ENCODE peak calls at places on chromosome 17, in four cellular contexts. W is vagina, G is adrenal gland, V is A549. P is an unnamed sample.

GRCh38 chr17:17694229-17695081 is 13.2 kb downstream of the RAI1 start:
- DNase-seq in V (peak), G (peak), W (no peak), P (peak)

GRCh38 chr17:15409721-15410247 is 57.6 kb downstream of the CDRT4 start:
- DNase-seq in W (no peak), V (no peak), G (no peak), P (peak)

GRCh38 chr17:73474370-73474988 is 162.7 kb upstream of the CDC42EP4 start:
- DNase-seq in G (peak), V (peak), W (no peak), P (peak)

GRCh38 chr17:78128616-78129384 is at the start of gene TMC6:
- DNase-seq in V (peak), G (no peak), W (no peak), P (peak)

GRCh38 chr17:1347681-1348318 is 52.2 kb downstream of the YWHAE start:
- DNase-seq in V (no peak), G (peak), W (no peak), P (no peak)

GRCh38 chr17:27241346-27241946 is 52.5 kb upstream of the WSB1 start:
- DNase-seq in V (peak), W (no peak), G (no peak), P (peak)

GRCh38 chr17:35081638-35082037 is 18.1 kb upstream of the RFFL start:
- DNase-seq in G (no peak), V (no peak), W (no peak), P (no peak)

GRCh38 chr17:29682054-29682453 is 59.3 kb upstream of the CORO6 start:
- DNase-seq in W (no peak), G (no peak), V (no peak), P (no peak)

GRCh38 chr17:80599546-80600305 is 55.1 kb downstream of the RPTOR start:
- DNase-seq in V (peak), G (no peak), W (no peak), P (no peak)

GRCh38 chr17:1018547-1018946 is 21.6 kb downstream of the TIMM22 start:
- DNase-seq in G (no peak), W (no peak), V (no peak), P (no peak)

GRCh38 chr17:36691606-36692005 is 90.2 kb downstream of the MRM1 start:
- DNase-seq in W (no peak), V (no peak), G (no peak), P (no peak)

GRCh38 chr17:81513669-81514484 is 1.3 kb upstream of the ACTG1 start:
- DNase-seq in W (no peak), G (peak), V (peak), P (peak)

GRCh38 chr17:61466246-61466645 is 14.0 kb downstream of the TBX4 start:
- DNase-seq in W (no peak), G (no peak), V (no peak), P (no peak)

GRCh38 chr17:2804912-2805311 is 8.7 kb downstream of the RAP1GAP2 start:
- DNase-seq in V (no peak), W (no peak), G (no peak), P (no peak)

GRCh38 chr17:5516060-5516792 is 29.9 kb downstream of the MIS12 start:
- DNase-seq in V (peak), W (no peak), G (no peak), P (no peak)

GRCh38 chr17:44916781-44917241 is 1.5 kb upstream of the GFAP start:
- DNase-seq in V (no peak), G (peak), W (no peak), P (peak)

GRCh38 chr17:18185832-18186231 is 2.2 kb downstream of the ALKBH5 start:
- DNase-seq in V (no peak), W (no peak), G (no peak), P (no peak)

GRCh38 chr17:51629232-51629631 is 368.9 kb downstream of the UTP18 start:
- DNase-seq in V (no peak), G (no peak), W (no peak), P (no peak)
- H3K4me3 ChIP-seq in V (no peak), G (no peak), W (no peak), P (no peak)

DNA sequence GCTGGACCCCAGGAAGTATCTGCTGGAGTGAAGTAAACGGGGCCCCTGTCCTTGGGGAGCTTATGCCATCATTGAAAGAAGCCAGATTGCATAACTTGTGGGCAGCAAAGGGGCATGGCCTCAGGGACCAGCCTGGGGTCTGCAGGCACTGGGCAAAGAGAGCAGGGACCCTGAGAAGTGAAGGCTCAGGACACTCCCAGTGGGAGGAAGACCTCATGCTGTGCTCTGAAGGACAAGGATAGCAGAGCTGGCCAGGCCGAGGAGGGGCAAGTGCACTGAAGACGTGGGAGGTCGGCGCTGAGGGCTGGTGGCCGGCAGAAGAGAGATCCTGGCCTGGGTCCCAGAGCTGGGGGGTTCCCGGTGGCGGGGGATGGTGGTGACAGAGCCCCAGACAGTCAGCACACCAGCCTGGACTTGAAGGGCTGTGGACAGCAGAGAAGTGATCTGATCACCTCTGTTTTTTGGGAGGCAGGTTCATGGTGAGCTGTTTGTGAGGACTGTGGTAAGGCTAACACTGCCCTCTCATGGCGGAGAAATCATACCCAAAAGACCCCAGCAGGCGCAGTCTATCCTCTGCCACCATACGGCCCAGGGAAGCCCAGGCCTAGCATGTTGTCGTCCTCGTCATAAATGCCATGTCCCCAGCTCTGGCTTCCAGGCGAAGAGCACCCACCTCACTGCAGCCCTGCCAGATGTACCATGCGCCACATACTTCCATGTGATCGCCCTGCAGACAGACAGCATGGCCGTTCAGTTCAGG is 7.1 kb upstream of the CNP start:
- DNase-seq in W (no peak), G (no peak), V (peak), P (peak)
- TF ChIP-seq CTCF in W (no peak), G (peak), V (peak), P (peak)

DNA sequence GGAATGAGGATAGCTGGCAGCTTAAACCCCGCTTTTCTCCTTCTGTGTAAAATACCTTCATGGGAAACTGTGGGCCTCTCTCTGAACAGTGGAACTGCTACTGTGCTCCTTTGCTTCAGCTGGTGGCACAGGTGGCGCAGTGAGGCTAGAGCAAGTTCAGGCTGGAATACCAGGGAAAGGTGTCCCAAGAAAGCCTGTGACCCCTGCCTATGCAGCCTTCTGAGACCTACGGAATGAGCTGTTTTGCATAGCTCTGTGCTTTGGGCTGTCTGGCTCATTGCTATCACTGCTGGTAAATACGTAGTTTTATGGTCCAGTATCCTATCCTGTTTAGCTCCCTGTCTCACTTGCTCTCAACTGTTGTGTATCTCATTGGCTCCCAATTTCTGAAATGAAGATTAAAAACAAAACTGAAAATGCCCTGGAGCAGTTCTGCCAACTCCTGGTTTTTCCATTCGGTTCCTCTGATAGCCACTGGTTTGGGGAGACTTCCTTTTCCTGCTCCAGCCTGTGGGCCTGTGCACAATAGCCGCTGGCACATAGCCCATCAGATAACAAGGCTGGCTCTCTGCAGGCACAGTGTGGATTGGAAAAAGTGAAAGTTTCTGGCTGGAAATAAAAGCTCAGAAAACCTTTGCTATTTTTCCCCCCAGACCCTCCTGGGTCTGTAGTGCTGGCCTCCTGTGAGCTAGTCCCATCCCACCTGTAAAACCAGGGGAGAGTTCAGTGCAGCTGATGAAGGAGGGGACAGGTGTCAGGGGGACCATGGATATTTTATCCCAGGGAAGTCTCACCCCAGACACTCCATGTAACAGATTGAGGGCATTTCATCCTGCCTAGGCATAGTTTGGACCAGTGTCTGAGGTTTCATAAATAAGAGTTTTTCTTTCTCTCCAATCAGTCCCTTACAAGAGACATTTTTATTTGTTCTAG is 24.1 kb downstream of the LIMD2 start:
- DNase-seq in G (peak), V (peak), W (no peak), P (peak)
- H3K27ac ChIP-seq in G (peak), V (no peak), W (peak), P (peak)

GRCh38 chr17:43090022-43090421 is 35.1 kb downstream of the BRCA1 start:
- DNase-seq in V (no peak), W (no peak), G (no peak), P (no peak)

GRCh38 chr17:43092891-43093290 is 32.3 kb downstream of the BRCA1 start:
- DNase-seq in G (no peak), V (no peak), W (no peak), P (no peak)

GRCh38 chr17:43094129-43094834 is 30.9 kb downstream of the BRCA1 start:
- DNase-seq in V (no peak), W (no peak), G (no peak), P (no peak)
- H3K4me3 ChIP-seq in V (no peak), W (no peak), G (no peak), P (no peak)

GRCh38 chr17:82939213-82940030 is 99.6 kb upstream of the ZNF750 start:
- DNase-seq in W (no peak), G (no peak), V (no peak), P (no peak)

GRCh38 chr17:82936768-82937171 is 96.9 kb upstream of the ZNF750 start:
- DNase-seq in W (no peak), V (no peak), G (no peak), P (no peak)

GRCh38 chr17:82935944-82936767 is 96.3 kb upstream of the ZNF750 start:
- DNase-seq in G (no peak), V (no peak), W (no peak), P (peak)

GRCh38 chr17:82938486-82939212 is 98.8 kb upstream of the ZNF750 start:
- DNase-seq in G (no peak), W (no peak), V (no peak), P (no peak)

DNA sequence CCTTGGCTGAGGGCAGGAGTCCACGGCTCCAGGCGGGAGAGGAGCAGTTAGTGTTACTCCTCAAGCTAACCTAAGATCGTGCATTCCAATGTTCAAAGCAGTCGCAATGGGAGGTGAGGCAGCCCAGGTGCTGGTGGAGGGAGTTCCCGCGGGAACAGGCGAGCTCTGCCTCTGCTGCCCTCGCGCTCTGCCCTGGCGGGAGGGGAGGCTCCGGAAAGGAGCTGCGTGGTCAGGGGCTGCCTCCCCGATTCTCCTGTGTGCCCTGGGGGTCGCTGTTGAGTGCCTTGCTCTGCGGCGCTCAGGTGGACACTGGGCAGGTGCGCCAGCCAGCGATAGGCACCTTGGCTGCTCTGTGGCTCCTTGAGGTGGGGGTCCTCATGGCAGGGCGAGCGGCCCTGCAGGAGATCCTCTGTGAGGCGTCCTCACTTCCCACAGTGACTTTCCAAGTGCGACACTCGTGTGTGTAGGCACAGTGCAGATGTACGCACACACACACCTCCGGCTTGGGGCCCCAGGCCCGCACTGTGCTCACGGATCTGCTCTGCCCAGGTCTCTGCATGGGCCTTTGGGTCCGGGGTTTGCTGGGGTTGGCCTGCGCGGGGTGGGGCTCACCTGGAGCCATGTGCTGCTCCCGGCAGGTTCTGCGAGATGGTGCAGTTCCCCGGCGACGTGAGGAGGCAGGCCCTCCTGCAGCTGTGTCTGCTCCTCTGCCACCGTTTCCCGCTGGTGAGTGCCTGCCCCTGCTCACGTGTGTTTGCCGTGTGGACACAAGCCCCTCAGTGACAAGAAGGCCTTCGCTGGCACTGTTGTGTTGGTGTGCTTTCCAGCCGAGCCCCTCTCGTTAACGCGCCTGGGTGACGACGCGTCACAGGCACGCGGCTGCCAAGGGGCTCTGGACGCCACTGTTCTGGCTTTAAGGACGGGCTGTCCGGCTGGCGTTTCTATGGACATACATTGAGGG is 97.9 kb upstream of the ZNF750 start:
- DNase-seq in W (no peak), V (no peak), G (no peak), P (no peak)
- TF ChIP-seq CTCF in W (no peak), V (no peak), G (no peak), P (no peak)

GRCh38 chr17:7464081-7464480 is 15.3 kb downstream of the ZBTB4 start:
- DNase-seq in V (no peak), G (no peak), W (no peak), P (no peak)
- H3K27ac ChIP-seq in V (no peak), G (no peak), W (no peak), P (no peak)

GRCh38 chr17:76675648-76676047 is 32.1 kb upstream of the ST6GALNAC1 start:
- DNase-seq in G (no peak), V (no peak), W (no peak), P (peak)

GRCh38 chr17:76676629-76677028 is 33.1 kb upstream of the ST6GALNAC1 start:
- DNase-seq in G (no peak), V (no peak), W (no peak), P (no peak)

GRCh38 chr17:76679242-76679641 is 31.5 kb downstream of the MXRA7 start:
- DNase-seq in W (no peak), G (no peak), V (no peak), P (no peak)

GRCh38 chr17:76677406-76677805 is 33.4 kb downstream of the MXRA7 start:
- DNase-seq in W (no peak), V (no peak), G (no peak), P (no peak)

DNA sequence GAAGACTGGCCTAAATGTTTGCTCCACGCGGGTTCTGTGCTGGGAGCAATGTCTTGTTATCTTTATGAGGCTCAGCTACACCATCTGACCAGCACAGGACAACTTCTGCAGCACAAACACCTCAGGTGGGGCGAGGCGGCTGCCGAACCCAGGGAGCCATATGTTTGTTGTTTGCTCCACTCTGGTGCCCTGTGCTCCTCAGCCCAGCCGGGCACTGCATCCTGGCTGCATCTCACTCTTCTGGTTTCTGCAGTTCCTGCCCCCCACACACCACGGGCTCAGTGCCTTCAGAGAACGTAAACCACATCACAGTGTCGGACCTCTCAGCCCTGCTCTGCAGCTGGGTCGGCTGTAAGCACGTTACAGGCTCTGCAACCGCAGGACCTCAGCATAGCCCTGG is 32.4 kb downstream of the MXRA7 start:
- DNase-seq in G (no peak), W (no peak), V (no peak), P (peak)
- H3K4me3 ChIP-seq in G (no peak), W (no peak), V (no peak), P (no peak)

GRCh38 chr17:28675980-28676379 is 14.0 kb downstream of the SUPT6H start:
- DNase-seq in G (no peak), V (peak), W (no peak), P (no peak)
- TF ChIP-seq CTCF in G (no peak), V (peak), W (no peak), P (no peak)

P was measured in thyroid gland.